ENCODE peak calls at places on chromosomes 13 and 19, in five cellular contexts. L, V, S, A and F are unnamed samples.
A peak's percentile ranks its signal among the peaks of the same experiment; 100 is the strongest.

GRCh38 chr19:10227215-10227971 is 3.7 kb downstream of the S1PR2 start:
- DNase-seq in L (no peak), V (no peak), S (peak; percentile 82), A (peak; percentile 55), F (no peak)

GRCh38 chr19:55472463-55472862 is 4.0 kb upstream of the ZNF628 start:
- DNase-seq in L (no peak), V (no peak), S (no peak), A (peak; percentile 60), F (no peak)

GRCh38 chr19:6023936-6024335 is 46.0 kb upstream of the RANBP3 start:
- DNase-seq in L (no peak), V (no peak), S (no peak), A (no peak), F (no peak)

GRCh38 chr19:11446652-11447301 is 11.3 kb downstream of the PRKCSH start:
- DNase-seq in L (no peak), V (peak; percentile 11), S (no peak), A (peak; percentile 17), F (no peak)

GRCh38 chr19:44356383-44357111 is at the start of gene ZNF112:
- DNase-seq in L (no peak), V (no peak), S (peak; percentile 86), A (peak; percentile 95), F (no peak)

GRCh38 chr13:42041684-42042035 is 6.8 kb upstream of the DGKH start:
- DNase-seq in L (no peak), V (peak; percentile 73), S (no peak), A (peak; percentile 72), F (peak; percentile 31)

GRCh38 chr19:31164666-31165265 is 184.5 kb downstream of the TSHZ3 start:
- DNase-seq in L (no peak), V (no peak), S (no peak), A (no peak), F (no peak)

GRCh38 chr19:39971380-39971841 is 446 bp downstream of the PSMC4 start:
- DNase-seq in L (no peak), V (no peak), S (no peak), A (peak; percentile 9), F (no peak)